ENCODE peak calls at places on chromosomes 13 and 19, in eight cellular contexts. C is A549; T is fibroblast of lung; F is NCI-H460; Y is endothelial cell; G is DMS153; U is GM23248; Z is activated CD4-positive, alpha-beta T cell treated with anti-CD3 and anti-CD28 coated beads for 24 hours. A is an unnamed sample.

GRCh38 chr13:58619396-58620113 is 988.0 kb downstream of the PCDH17 start:
- DNase-seq in Y (no peak), F (no peak), C (no peak), G (peak), U (no peak), T (peak), Z (no peak), A (no peak)

GRCh38 chr19:11091343-11092153 is 2.3 kb downstream of the LDLR start:
- DNase-seq in F (peak), C (peak), U (peak), T (peak), G (peak), Y (peak), Z (no peak), A (no peak)

GRCh38 chr19:2308114-2308556 is at the start of gene LINGO3:
- DNase-seq in U (peak), C (no peak), T (no peak), Z (no peak), Y (no peak), F (no peak), G (no peak), A (peak)

GRCh38 chr13:40562975-40563349 is 103.5 kb downstream of the FOXO1 start:
- DNase-seq in Y (no peak), F (no peak), Z (no peak), T (peak), C (no peak), G (no peak), U (no peak), A (no peak)

GRCh38 chr13:110820311-110820710 is 94.6 kb downstream of the ANKRD10 start:
- DNase-seq in T (no peak), U (no peak), Y (no peak), G (peak), Z (no peak), F (no peak), C (no peak), A (no peak)

GRCh38 chr13:106633321-106633720 is 65.4 kb upstream of the ARGLU1 start:
- DNase-seq in G (no peak), C (no peak), Y (no peak), F (no peak), T (no peak), U (no peak), Z (no peak), A (no peak)

GRCh38 chr13:36366023-36366422 is 19.8 kb upstream of the SPART start:
- DNase-seq in U (no peak), Y (no peak), C (no peak), T (no peak), F (no peak), Z (no peak), G (no peak), A (no peak)

GRCh38 chr19:3667037-3667638 is 33.1 kb downstream of the PIP5K1C start:
- DNase-seq in T (no peak), C (no peak), Y (no peak), G (no peak), U (no peak), Z (no peak), F (no peak), A (no peak)

GRCh38 chr19:48676887-48677286 is 4.1 kb upstream of the NTN5 start:
- DNase-seq in T (no peak), G (no peak), U (no peak), Y (no peak), Z (no peak), F (no peak), C (no peak), A (no peak)

GRCh38 chr13:59755647-59756290 is 408.0 kb downstream of the DIAPH3 start:
- DNase-seq in C (no peak), Y (no peak), T (no peak), G (no peak), F (no peak), U (peak), Z (no peak), A (no peak)

GRCh38 chr13:79423340-79423739 is 17.3 kb upstream of the RBM26 start:
- DNase-seq in U (no peak), Y (no peak), T (no peak), C (no peak), F (no peak), G (no peak), Z (no peak), A (no peak)

GRCh38 chr19:7788178-7788932 is 25.3 kb downstream of the CLEC4M start:
- DNase-seq in C (no peak), G (no peak), Z (no peak), U (no peak), Y (no peak), F (no peak), T (no peak), A (no peak)

GRCh38 chr19:3479819-3480215 is 508 bp downstream of the SMIM24 start:
- DNase-seq in C (no peak), Y (no peak), G (peak), F (no peak), Z (no peak), T (no peak), U (peak), A (peak)

GRCh38 chr13:24233351-24233901 is 72.9 kb downstream of the SPATA13 start:
- DNase-seq in U (peak), G (no peak), T (peak), F (no peak), Y (no peak), Z (no peak), C (no peak), A (no peak)

GRCh38 chr19:41753936-41754529 is 1.3 kb upstream of the CEACAM6 start:
- DNase-seq in F (peak), G (no peak), C (peak), Z (peak), U (peak), T (peak), Y (peak), A (no peak)

GRCh38 chr13:51823861-51824260 is 19.9 kb upstream of the DHRS12 start:
- DNase-seq in C (no peak), G (no peak), Y (no peak), F (no peak), U (no peak), T (no peak), Z (no peak), A (no peak)

GRCh38 chr19:49862411-49863253 is 4.7 kb downstream of the PNKP start:
- DNase-seq in F (no peak), Z (no peak), G (no peak), U (no peak), Y (peak), C (no peak), T (no peak), A (peak)

A was measured in HuH-7.